ENCODE peak calls at places on chromosomes 6 and 20, in four cellular contexts. R is CD4-positive, CD25-positive, alpha-beta regulatory T cell; Y is OCI-LY7; H is CD8-positive, alpha-beta T cell. S is an unnamed sample.

GRCh38 chr6:166691199-166691598 is 64.1 kb upstream of the RPS6KA2 start:
- DNase-seq in R (no peak), Y (no peak), H (no peak), S (no peak)

GRCh38 chr6:4805553-4806307 is 29.5 kb downstream of the CDYL start:
- DNase-seq in R (no peak), Y (peak; percentile 22), H (peak; percentile 35), S (no peak)

GRCh38 chr6:73811706-73812105 is 115.7 kb downstream of the CD109 start:
- DNase-seq in R (no peak), Y (no peak), H (no peak), S (no peak)

GRCh38 chr6:3473773-3474172 is 16.9 kb upstream of the SLC22A23 start:
- DNase-seq in R (no peak), Y (no peak), H (no peak), S (no peak)

GRCh38 chr20:10034717-10035571 is at the start of gene ANKEF1:
- DNase-seq in R (peak; percentile 78), Y (peak; percentile 86), H (peak; percentile 78), S (peak; percentile 86)

GRCh38 chr6:51147756-51148155 is 329.1 kb downstream of the TFAP2B start:
- DNase-seq in R (no peak), Y (no peak), H (no peak), S (no peak)

GRCh38 chr20:32447136-32448027 is 89.3 kb downstream of the ASXL1 start:
- DNase-seq in R (no peak), Y (no peak), H (no peak), S (no peak)

GRCh38 chr6:95120984-95121383 is 456.4 kb upstream of the MANEA start:
- DNase-seq in R (no peak), Y (no peak), H (no peak), S (no peak)

GRCh38 chr20:37298190-37298939 is 8.9 kb downstream of the MANBAL start:
- DNase-seq in R (no peak), Y (no peak), H (no peak), S (no peak)

GRCh38 chr6:98653171-98653570 is 181.2 kb upstream of the POU3F2 start:
- DNase-seq in R (no peak), Y (no peak), H (no peak), S (no peak)

GRCh38 chr20:47876348-47877056 is 91.2 kb upstream of the SULF2 start:
- DNase-seq in R (no peak), Y (no peak), H (no peak), S (no peak)

GRCh38 chr6:139406577-139407343 is 32.3 kb upstream of the CITED2 start:
- DNase-seq in R (no peak), Y (no peak), H (no peak), S (no peak)

GRCh38 chr6:42784739-42785498 is 3.1 kb downstream of the BICRAL start:
- DNase-seq in R (no peak), Y (no peak), H (no peak), S (no peak)

GRCh38 chr6:130365166-130366010 is 429 bp upstream of the TMEM200A start:
- DNase-seq in R (no peak), Y (no peak), H (peak; percentile 29), S (peak; percentile 19)

GRCh38 chr20:24098886-24099285 is 110.3 kb upstream of the GGTLC1 start:
- DNase-seq in R (no peak), Y (no peak), H (no peak), S (no peak)

GRCh38 chr6:102204336-102204735 is 810.8 kb downstream of the GRIK2 start:
- DNase-seq in R (no peak), Y (no peak), H (no peak), S (no peak)

GRCh38 chr20:36836591-36837329 is 39.2 kb upstream of the TLDC2 start:
- DNase-seq in R (no peak), Y (peak; percentile 91), H (peak; percentile 54), S (no peak)

GRCh38 chr20:5788385-5788895 is 38.2 kb downstream of the SHLD1 start:
- DNase-seq in R (peak; percentile 69), Y (peak; percentile 96), H (peak; percentile 83), S (peak; percentile 84)

GRCh38 chr20:49276895-49277785 is 717 bp downstream of the ZNFX1 start:
- DNase-seq in R (peak; percentile 19), Y (peak; percentile 31), H (peak; percentile 41), S (peak; percentile 11)

GRCh38 chr6:126657556-126658129 is 317.7 kb downstream of the CENPW start:
- DNase-seq in R (no peak), Y (peak; percentile 4), H (no peak), S (no peak)

GRCh38 chr6:137923866-137924616 is 57.0 kb downstream of the TNFAIP3 start:
- DNase-seq in R (no peak), Y (no peak), H (no peak), S (no peak)

GRCh38 chr20:43670423-43670822 is 3.5 kb downstream of the MYBL2 start:
- DNase-seq in R (no peak), Y (no peak), H (no peak), S (no peak)
- H3K36me3 ChIP-seq in R (no peaks in the 10 kb centered on the region), Y (peaks cover 82% of the 10 kb centered on the region), H (no peaks in the 10 kb centered on the region), S (no peaks in the 10 kb centered on the region)

DNA sequence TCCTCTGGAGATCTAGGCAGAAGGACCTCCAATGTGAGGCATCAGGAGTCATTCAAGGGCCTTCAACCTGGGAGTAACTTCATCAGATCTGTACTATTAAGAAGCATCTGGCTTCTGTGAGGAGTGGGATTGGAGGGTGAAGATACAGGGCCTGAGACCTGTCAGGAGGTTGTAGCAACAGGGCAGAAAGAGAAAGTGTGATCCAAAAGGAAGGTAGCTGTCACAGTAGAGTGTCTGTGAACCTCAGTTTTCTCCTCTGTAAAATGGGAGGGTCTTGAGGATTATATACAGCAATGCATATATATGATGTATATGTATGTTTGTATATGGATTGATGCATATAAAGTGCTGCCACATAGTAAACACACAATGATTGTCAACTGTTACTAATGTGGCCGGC is 2.6 kb upstream of the RPL10A start:
- DNase-seq in R (no peak), Y (no peak), H (no peak), S (no peak)
- H3K36me3 ChIP-seq in R (peaks cover 13% of the 10 kb centered on the region), Y (peaks cover 83% of the 10 kb centered on the region), H (peaks cover 8% of the 10 kb centered on the region), S (peaks cover 1% of the 10 kb centered on the region)

GRCh38 chr6:7441048-7441775 is 51.6 kb downstream of the RIOK1 start:
- DNase-seq in R (no peak), Y (no peak), H (no peak), S (no peak)
- H3K36me3 ChIP-seq in R (no peaks in the 10 kb centered on the region), Y (no peaks in the 10 kb centered on the region), H (no peaks in the 10 kb centered on the region), S (no peaks in the 10 kb centered on the region)

DNA sequence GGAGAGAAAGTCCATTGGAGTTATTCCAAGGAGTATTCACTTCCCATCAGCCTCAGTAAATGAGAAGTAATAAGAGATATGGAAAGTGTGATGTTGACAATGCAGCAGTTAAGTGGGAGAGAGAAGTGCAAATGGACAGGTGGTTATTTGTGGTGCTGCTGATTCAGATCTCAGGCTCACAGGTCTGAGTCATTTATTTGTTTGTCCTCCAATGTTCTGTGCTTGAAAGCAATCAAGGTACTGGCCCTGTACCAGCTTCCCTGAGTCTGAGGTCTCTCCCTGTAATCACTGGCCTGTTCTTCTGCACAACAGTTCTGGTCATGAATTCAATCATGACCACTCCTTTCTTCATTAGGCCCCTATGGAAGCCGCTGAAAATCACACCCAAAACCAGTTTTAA is 827.7 kb downstream of the MAFB start:
- DNase-seq in R (no peak), Y (no peak), H (no peak), S (no peak)
- H3K36me3 ChIP-seq in R (no peaks in the 10 kb centered on the region), Y (no peaks in the 10 kb centered on the region), H (no peaks in the 10 kb centered on the region), S (no peaks in the 10 kb centered on the region)

S was measured in CD8-positive, alpha-beta memory T cell.